ENCODE peak calls at places on chromosomes 1 and 21, in five cellular contexts. G, Q, C, S and K are unnamed samples.
A peak's percentile ranks its signal among the peaks of the same experiment; 100 is the strongest.

GRCh38 chr1:179247923-179248322 is 18.4 kb upstream of the ABL2 start:
- DNase-seq in G (no peak), Q (no peak), C (no peak), S (no peak), K (no peak)

GRCh38 chr21:43907751-43908150 is 42.7 kb downstream of the AGPAT3 start:
- DNase-seq in G (no peak), Q (no peak), C (no peak), S (peak; percentile 13), K (no peak)

GRCh38 chr1:168499094-168500049 is 44.4 kb downstream of the XCL2 start:
- DNase-seq in G (no peak), Q (no peak), C (no peak), S (no peak), K (no peak)

GRCh38 chr1:9317591-9318331 is 25.1 kb downstream of the SPSB1 start:
- DNase-seq in G (no peak), Q (no peak), C (no peak), S (peak; percentile 84), K (peak; percentile 40)

GRCh38 chr1:94496076-94496755 is 45.3 kb downstream of the F3 start:
- DNase-seq in G (no peak), Q (no peak), C (no peak), S (no peak), K (no peak)

GRCh38 chr1:117976381-117976780 is 46.8 kb downstream of the WDR3 start:
- DNase-seq in G (no peak), Q (no peak), C (no peak), S (no peak), K (no peak)

GRCh38 chr1:26582836-26583460 is 53.4 kb downstream of the RPS6KA1 start:
- DNase-seq in G (no peak), Q (no peak), C (no peak), S (no peak), K (no peak)

GRCh38 chr1:204258213-204259115 is 44.7 kb upstream of the GOLT1A start:
- DNase-seq in G (peak; percentile 28), Q (peak; percentile 85), C (peak; percentile 60), S (peak; percentile 69), K (peak; percentile 82)

GRCh38 chr1:117051224-117052064 is 8.7 kb upstream of the TTF2 start:
- DNase-seq in G (peak; percentile 35), Q (no peak), C (peak; percentile 63), S (no peak), K (peak; percentile 13)

GRCh38 chr1:94623560-94624148 is 82.1 kb upstream of the F3 start:
- DNase-seq in G (no peak), Q (no peak), C (no peak), S (peak; percentile 65), K (peak; percentile 76)

GRCh38 chr1:53681647-53682368 is 57.2 kb downstream of the GLIS1 start:
- DNase-seq in G (peak; percentile 20), Q (peak; percentile 50), C (peak; percentile 43), S (peak; percentile 58), K (peak; percentile 70)

GRCh38 chr1:206739411-206740076 is 31.0 kb upstream of the IL19 start:
- DNase-seq in G (peak; percentile 64), Q (no peak), C (no peak), S (no peak), K (no peak)

GRCh38 chr1:63024132-63024531 is 240.2 kb downstream of the ATG4C start:
- DNase-seq in G (no peak), Q (no peak), C (no peak), S (no peak), K (no peak)

GRCh38 chr1:37108596-37109188 is 74.4 kb upstream of the GRIK3 start:
- DNase-seq in G (no peak), Q (no peak), C (no peak), S (no peak), K (no peak)

GRCh38 chr1:41712687-41713086 is 206.0 kb downstream of the HIVEP3 start:
- DNase-seq in G (no peak), Q (no peak), C (no peak), S (no peak), K (no peak)

GRCh38 chr21:36747815-36748381 is 49.0 kb downstream of the SIM2 start:
- DNase-seq in G (no peak), Q (no peak), C (no peak), S (peak; percentile 56), K (no peak)

GRCh38 chr1:151897861-151898468 is 11.3 kb downstream of the THEM4 start:
- DNase-seq in G (no peak), Q (no peak), C (no peak), S (no peak), K (no peak)

GRCh38 chr1:35220976-35221375 is 28.0 kb upstream of the SFPQ start:
- DNase-seq in G (no peak), Q (peak; percentile 45), C (no peak), S (no peak), K (peak; percentile 36)

GRCh38 chr1:19067912-19068638 is 111.6 kb upstream of the IFFO2 start:
- DNase-seq in G (no peak), Q (no peak), C (no peak), S (no peak), K (no peak)

GRCh38 chr1:28185071-28185470 is 8.6 kb upstream of the PTAFR start:
- DNase-seq in G (no peak), Q (no peak), C (no peak), S (no peak), K (no peak)

GRCh38 chr1:169508432-169509338 is 22.9 kb upstream of the SLC19A2 start:
- DNase-seq in G (no peak), Q (no peak), C (no peak), S (no peak), K (no peak)

GRCh38 chr1:180962178-180962577 is 49.5 kb downstream of the KIAA1614 start:
- DNase-seq in G (no peak), Q (no peak), C (no peak), S (no peak), K (no peak)

GRCh38 chr1:189151361-189151760 is 1326.3 kb downstream of the BRINP3 start:
- DNase-seq in G (no peak), Q (no peak), C (no peak), S (no peak), K (no peak)

GRCh38 chr1:25167269-25168192 is 64.8 kb downstream of the SYF2 start:
- DNase-seq in G (no peak), Q (peak; percentile 8), C (no peak), S (no peak), K (no peak)

GRCh38 chr1:25169610-25170009 is 62.7 kb downstream of the SYF2 start:
- DNase-seq in G (no peak), Q (no peak), C (no peak), S (no peak), K (no peak)

GRCh38 chr1:25166847-25167246 is 65.5 kb downstream of the SYF2 start:
- DNase-seq in G (no peak), Q (no peak), C (no peak), S (no peak), K (no peak)

GRCh38 chr1:25169168-25169567 is 63.1 kb downstream of the SYF2 start:
- DNase-seq in G (no peak), Q (no peak), C (no peak), S (no peak), K (no peak)

GRCh38 chr1:25168193-25169071 is 63.9 kb downstream of the SYF2 start:
- DNase-seq in G (no peak), Q (no peak), C (no peak), S (no peak), K (no peak)
- TF ChIP-seq CTCF in G (peak; percentile 63), Q (no peak), C (no peak), S (no peak), K (no peak)

GRCh38 chr21:42747267-42747701 is 93.9 kb downstream of the PDE9A start:
- DNase-seq in G (no peak), Q (no peak), C (no peak), S (no peak), K (no peak)

GRCh38 chr21:42744520-42745445 is 91.4 kb downstream of the PDE9A start:
- DNase-seq in G (no peak), Q (no peak), C (no peak), S (no peak), K (no peak)

GRCh38 chr21:42746240-42746592 is 92.8 kb downstream of the PDE9A start:
- DNase-seq in G (no peak), Q (no peak), C (no peak), S (no peak), K (no peak)

GRCh38 chr21:42746593-42747266 is 93.3 kb downstream of the PDE9A start:
- DNase-seq in G (peak; percentile 60), Q (no peak), C (no peak), S (no peak), K (no peak)

DNA sequence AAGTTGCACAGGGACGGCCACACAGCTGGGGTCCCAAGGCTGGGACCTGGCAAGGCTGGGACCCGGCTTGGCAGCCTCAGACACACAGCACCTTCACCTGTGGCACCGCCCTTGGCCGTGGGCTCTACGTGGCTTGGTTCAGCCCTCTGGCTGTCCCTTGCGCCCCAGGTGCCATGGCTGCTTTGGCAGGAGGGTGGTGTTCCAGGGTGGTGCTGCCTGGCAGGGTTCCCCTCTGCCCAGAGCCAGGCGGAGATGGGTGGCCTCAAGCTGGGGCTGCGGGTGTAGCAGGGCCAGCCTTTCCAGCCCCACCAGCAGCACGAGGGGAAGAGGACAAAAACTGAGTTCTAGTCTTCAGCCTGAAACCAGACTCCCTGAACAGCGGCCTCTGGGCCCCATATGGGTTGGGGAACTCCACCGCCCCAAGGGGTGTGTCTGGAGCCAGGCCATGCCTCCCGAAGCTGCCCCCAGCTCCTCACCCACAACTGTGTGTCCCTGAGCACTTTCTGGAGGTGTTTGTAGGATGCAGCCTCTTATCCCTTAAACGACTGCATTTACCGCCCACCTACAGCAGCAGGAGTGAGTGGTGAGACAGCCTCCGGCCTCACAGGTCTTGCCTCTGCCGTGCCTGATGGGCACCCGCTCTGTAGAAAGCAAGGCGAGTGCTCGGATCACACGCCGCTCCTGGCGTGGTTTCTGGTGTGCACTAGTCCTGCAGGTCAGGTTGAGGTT is 92.3 kb downstream of the PDE9A start:
- DNase-seq in G (no peak), Q (no peak), C (no peak), S (no peak), K (no peak)
- H3K27ac ChIP-seq in G (peak overlapping the region; percentile 69), Q (no peak overlapping the region), C (no peak overlapping the region), S (no peak overlapping the region), K (no peak overlapping the region)

DNA sequence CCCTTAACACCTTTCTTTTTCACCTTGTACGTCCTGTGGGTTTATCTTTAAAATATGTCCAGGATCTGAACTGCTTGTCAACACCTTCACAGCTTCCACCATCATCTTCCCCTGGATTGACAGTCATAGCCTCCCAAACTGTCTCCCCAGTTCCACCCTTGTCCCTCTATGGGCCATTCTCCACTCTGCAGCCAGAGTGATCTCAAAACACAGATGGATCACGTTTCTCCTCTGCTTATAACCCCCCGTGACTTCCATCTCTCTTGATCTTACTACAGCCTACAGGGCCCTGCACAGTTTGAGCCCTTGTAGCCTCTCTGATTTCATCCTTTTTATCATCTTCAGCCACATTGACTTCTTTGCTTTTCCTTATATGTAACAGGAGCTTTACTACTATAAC is 4.3 kb downstream of the INSRR start:
- DNase-seq in G (no peak), Q (no peak), C (no peak), S (no peak), K (no peak)
- TF ChIP-seq CTCF in G (no peak), Q (no peak), C (no peak), S (no peak), K (no peak)

DNA sequence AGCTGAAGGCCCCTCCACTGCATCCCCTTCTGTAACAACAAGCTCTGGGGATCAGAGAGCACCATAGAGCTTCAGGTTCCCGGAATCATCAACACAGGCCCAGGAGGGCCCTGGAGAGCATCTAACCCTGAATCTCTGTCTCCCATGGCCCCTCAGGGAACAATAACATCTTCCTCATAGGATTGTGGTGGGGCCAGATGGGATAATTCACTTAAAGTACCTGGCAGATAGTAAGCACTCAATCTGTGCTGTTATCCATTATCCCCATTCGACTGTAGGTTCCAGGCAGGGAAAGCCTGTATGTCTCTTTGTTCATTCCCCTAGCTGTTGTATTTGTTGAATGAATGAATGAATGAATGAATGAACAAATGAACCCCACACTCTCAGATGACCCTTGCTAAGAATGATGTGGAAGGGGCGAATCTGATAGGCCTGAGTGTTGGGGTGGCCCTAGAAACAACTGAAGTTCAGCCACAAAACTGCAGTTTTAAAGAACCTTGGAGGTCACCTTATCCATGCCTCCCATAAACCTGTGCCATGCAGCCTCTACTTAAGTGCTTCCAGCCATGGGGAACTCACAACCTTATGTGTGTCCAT is 14.5 kb downstream of the LAPTM5 start:
- DNase-seq in G (no peak), Q (no peak), C (no peak), S (no peak), K (no peak)
- H3K27ac ChIP-seq in G (peak overlapping the region; percentile 7), Q (no peak overlapping the region), C (no peak overlapping the region), S (no peak overlapping the region), K (no peak overlapping the region)